ENCODE peak calls at places on chromosomes 2 and 18, in nine cellular contexts. C is A549, W is testis, U is ovary, H is endothelial cell of umbilical vein, A is body of pancreas, J is stomach, F is NB4, M is IMR-90. T is an unnamed sample.

GRCh38 chr18:63586966-63587365 is at the start of gene SERPINB13:
- DNase-seq in J (no peak), H (no peak), U (no peak), C (no peak), W (no peak), M (no peak), A (no peak), F (no peak), T (no peak)

GRCh38 chr2:149040451-149040850 is 2.0 kb downstream of the LYPD6B start:
- DNase-seq in H (peak), J (no peak), M (no peak), F (peak), A (peak), U (no peak), W (peak), C (peak), T (no peak)

GRCh38 chr2:136932700-136933099 is 167.4 kb downstream of the THSD7B start:
- DNase-seq in J (no peak), M (no peak), C (no peak), U (no peak), H (peak), A (no peak), F (peak), W (peak), T (no peak)

GRCh38 chr2:152594792-152595191 is 122.5 kb downstream of the PRPF40A start:
- DNase-seq in W (peak), C (no peak), H (no peak), F (no peak), J (no peak), M (peak), U (no peak), A (no peak), T (peak)

GRCh38 chr2:109317471-109318090 is 188.6 kb downstream of the SH3RF3 start:
- DNase-seq in J (no peak), H (no peak), C (no peak), U (no peak), A (no peak), W (peak), M (peak), F (no peak), T (no peak)

GRCh38 chr2:216492951-216493685 is 5.5 kb upstream of the RPL37A start:
- DNase-seq in U (no peak), H (peak), W (no peak), C (no peak), J (no peak), M (peak), F (peak), A (no peak), T (peak)

GRCh38 chr2:45074713-45075112 is 65.5 kb upstream of the SIX2 start:
- DNase-seq in A (no peak), M (no peak), F (no peak), H (no peak), U (no peak), C (no peak), J (no peak), W (no peak), T (no peak)

GRCh38 chr18:50193796-50194622 is 938 bp downstream of the MYO5B start:
- DNase-seq in A (peak), W (peak), H (no peak), M (no peak), J (peak), C (no peak), F (no peak), U (no peak), T (no peak)

GRCh38 chr2:45651415-45652089 is at the start of gene PRKCE:
- DNase-seq in J (peak), M (no peak), A (peak), W (peak), F (peak), H (peak), C (peak), U (peak), T (peak)

GRCh38 chr2:175729049-175729706 is 272.9 kb downstream of the LNPK start:
- DNase-seq in U (no peak), J (no peak), A (no peak), M (no peak), C (no peak), F (no peak), H (no peak), W (no peak), T (no peak)

GRCh38 chr2:233419626-233420431 is 65.5 kb downstream of the DGKD start:
- DNase-seq in F (no peak), W (peak), C (no peak), A (no peak), U (peak), M (peak), H (no peak), J (peak), T (no peak)

GRCh38 chr2:33034784-33035183 is 88.0 kb downstream of the LTBP1 start:
- DNase-seq in J (no peak), M (no peak), W (no peak), A (peak), U (peak), C (no peak), H (peak), F (no peak), T (peak)

GRCh38 chr2:157874997-157875719 is 972 bp downstream of the ACVR1 start:
- DNase-seq in F (peak), M (peak), C (no peak), J (no peak), H (peak), U (peak), A (peak), W (peak), T (peak)

GRCh38 chr2:237885931-237886701 is 26.7 kb downstream of the RAMP1 start:
- DNase-seq in M (no peak), H (no peak), W (peak), A (no peak), C (no peak), J (no peak), F (no peak), U (peak), T (peak)

GRCh38 chr18:73564073-73564472 is 583.6 kb downstream of the FBXO15 start:
- DNase-seq in J (no peak), C (no peak), H (no peak), F (peak), A (no peak), M (peak), U (no peak), W (no peak), T (no peak)

GRCh38 chr2:2260691-2261268 is 70.3 kb downstream of the MYT1L start:
- DNase-seq in A (no peak), F (no peak), J (no peak), M (no peak), C (no peak), W (no peak), U (no peak), H (no peak), T (no peak)

GRCh38 chr18:78244779-78245178 is 734.8 kb upstream of the SALL3 start:
- DNase-seq in U (no peak), C (no peak), M (no peak), W (no peak), F (no peak), H (no peak), A (no peak), J (no peak), T (no peak)
- TF ChIP-seq POLR2A in U (no peak), C (no peak), M (no peak), W (no peak), F (no peak), H (no peak), A (no peak), J (no peak), T (no peak)

DNA sequence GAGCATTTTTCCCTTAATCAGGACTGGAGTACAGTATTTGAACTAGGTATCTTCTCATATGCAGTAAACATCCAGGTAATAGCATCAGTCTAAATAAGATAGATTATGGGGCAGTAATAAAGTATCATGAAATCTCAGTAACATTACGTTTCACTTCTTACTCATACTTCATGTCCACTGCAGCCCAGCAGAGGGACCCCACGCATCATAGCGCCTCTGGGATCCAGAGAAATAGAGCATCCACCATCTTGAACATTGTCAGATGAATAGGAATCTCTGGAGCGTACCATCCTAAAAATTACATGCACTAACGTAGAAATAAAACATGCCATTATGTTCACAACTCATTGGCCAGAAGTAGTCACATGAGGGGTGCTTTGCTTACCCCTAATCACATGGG is 499.0 kb downstream of the CPS1 start:
- DNase-seq in U (no peak), C (no peak), M (no peak), J (no peak), F (peak), A (no peak), W (peak), H (no peak), T (no peak)
- TF ChIP-seq CTCF in U (no peak), C (peak), M (no peak), J (no peak), F (no peak), A (no peak), W (no peak), H (no peak), T (no peak)

DNA sequence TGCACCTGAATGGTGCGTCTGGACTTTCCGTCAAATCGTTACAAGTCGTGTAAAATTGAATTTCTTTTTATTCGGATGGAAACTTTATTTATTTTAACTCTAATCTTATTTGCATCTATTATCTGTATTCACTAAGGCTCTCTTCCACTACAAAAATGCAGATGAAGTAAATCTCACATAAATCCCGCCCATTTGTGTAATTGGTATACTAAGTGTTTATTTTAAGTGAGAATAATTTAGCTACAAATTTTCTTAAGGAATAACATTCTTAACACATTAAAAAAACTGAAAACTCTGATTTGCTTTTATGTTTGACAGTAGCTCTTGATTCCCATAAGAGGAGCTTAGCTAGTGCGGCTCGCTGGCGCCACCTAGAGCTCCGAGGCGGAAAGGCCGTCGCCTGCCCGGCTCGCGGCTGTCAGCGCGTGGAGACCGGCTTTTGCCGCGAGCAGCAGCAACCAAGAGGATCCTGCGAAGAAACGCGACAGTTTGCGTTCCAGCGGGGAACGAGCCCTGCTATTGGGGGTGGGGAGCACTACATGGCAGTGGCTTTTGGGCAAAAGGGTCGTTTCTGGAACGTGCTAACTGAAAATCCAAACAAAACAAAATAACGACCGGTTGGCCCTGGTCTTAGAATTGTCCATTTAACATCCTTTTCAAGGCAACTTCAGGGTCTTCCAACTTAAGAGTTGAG is 6.7 kb downstream of the SP9 start:
- DNase-seq in U (peak), C (no peak), H (peak), A (peak), M (peak), W (peak), J (peak), F (peak), T (peak)
- TF ChIP-seq POLR2A in U (no peak), C (no peak), H (no peak), A (no peak), M (no peak), W (no peak), J (no peak), F (no peak), T (no peak)

GRCh38 chr2:231696004-231696367 is 12.3 kb upstream of the PTMA start:
- DNase-seq in J (no peak), C (no peak), M (peak), W (peak), H (no peak), U (no peak), A (no peak), F (no peak), T (peak)
- TF ChIP-seq CTCF in J (no peak), C (no peak), M (no peak), W (no peak), H (no peak), U (no peak), A (no peak), F (no peak), T (no peak)

GRCh38 chr2:16200791-16201190 is 260.4 kb downstream of the MYCN start:
- DNase-seq in H (no peak), C (no peak), W (no peak), A (no peak), U (no peak), M (no peak), F (no peak), J (no peak), T (no peak)

GRCh38 chr2:16202643-16203020 is 262.3 kb downstream of the MYCN start:
- DNase-seq in W (no peak), M (no peak), U (no peak), F (no peak), A (no peak), H (no peak), J (no peak), C (no peak), T (no peak)

GRCh38 chr2:16203069-16203468 is 262.7 kb downstream of the MYCN start:
- DNase-seq in M (no peak), W (no peak), H (no peak), A (no peak), C (no peak), U (no peak), F (no peak), J (peak), T (no peak)

GRCh38 chr2:16203691-16204090 is 263.3 kb downstream of the MYCN start:
- DNase-seq in U (no peak), M (no peak), C (no peak), H (no peak), F (no peak), W (no peak), A (no peak), J (no peak), T (no peak)

DNA sequence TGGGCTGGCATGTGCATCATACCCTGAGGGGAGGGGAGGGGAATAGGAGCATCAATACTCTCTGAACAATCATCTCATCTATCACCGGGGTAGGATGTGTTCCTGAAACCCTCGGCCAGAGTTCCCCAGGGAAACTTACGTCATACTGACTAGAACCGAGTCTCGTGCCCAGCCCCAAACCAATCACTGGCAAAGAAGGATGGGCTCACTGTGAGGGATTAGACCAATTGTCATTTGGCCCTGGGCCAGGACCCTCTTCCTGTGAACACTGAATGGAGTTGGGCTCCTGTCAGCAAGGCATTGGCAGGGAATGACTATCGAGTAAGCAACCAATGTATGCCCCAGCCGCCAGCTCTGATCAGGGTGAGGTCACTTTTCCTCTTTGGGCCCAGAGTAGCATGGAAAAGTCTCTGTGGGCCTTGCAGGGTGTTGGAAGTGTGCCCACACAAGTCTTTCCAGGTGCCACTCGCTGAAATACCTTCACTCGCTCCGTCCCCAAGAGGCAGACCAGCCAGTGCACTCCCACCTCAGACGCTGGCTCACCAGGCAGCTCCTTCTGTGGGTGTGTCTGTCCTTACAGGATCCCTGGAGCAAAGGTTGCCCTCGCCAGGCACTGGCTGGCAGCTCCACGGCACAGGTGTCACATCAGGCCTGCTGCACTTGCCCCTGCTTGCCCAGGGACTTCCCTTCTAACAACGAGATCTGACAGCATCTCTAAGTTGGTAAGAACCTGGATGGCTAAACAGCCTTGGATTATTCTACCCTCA is 261.7 kb downstream of the MYCN start:
- DNase-seq in M (no peak), W (no peak), U (no peak), F (peak), A (no peak), C (no peak), H (no peak), J (peak), T (no peak)
- TF ChIP-seq POLR2A in M (no peak), W (no peak), U (no peak), F (no peak), A (no peak), C (no peak), H (no peak), J (no peak), T (no peak)

DNA sequence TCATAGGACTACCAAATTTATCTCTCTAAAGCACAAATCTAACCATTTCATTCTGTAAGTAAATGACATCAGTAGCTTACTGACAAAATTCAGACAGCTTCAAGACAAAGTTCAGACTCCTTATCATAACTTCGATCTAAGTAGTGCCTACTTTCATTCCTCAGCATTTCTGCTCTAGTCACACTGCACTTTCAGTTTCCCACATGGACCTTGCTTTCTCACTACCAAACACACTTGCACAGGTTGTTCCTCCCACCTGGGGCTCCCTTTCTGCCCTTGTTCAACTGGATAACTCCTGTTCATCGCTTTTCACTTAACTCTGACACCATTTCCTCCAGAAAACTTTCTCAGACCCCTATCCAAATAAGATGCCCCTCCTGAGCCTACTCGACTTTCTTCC is 22.1 kb upstream of the CCDC150 start:
- DNase-seq in U (no peak), H (no peak), W (no peak), J (no peak), M (no peak), A (no peak), F (no peak), C (no peak), T (no peak)
- TF ChIP-seq CTCF in U (no peak), H (no peak), W (no peak), J (no peak), M (no peak), A (no peak), F (no peak), C (no peak), T (no peak)

GRCh38 chr2:184598313-184599053 is at the start of gene ZNF804A:
- DNase-seq in C (peak), A (peak), M (peak), F (peak), W (peak), U (peak), H (peak), J (peak), T (no peak)
- TF ChIP-seq POLR2A in C (no peak), A (no peak), M (peak), F (peak), W (no peak), U (no peak), H (no peak), J (no peak), T (no peak)

GRCh38 chr2:197158138-197158537 is 152.4 kb downstream of the ANKRD44 start:
- DNase-seq in U (no peak), C (no peak), H (no peak), F (no peak), M (no peak), W (no peak), J (no peak), A (no peak), T (no peak)

GRCh38 chr2:197149546-197149945 is 161.0 kb downstream of the ANKRD44 start:
- DNase-seq in H (no peak), A (no peak), C (no peak), J (no peak), U (no peak), W (no peak), F (no peak), M (no peak), T (no peak)

GRCh38 chr2:197148401-197148800 is 162.2 kb downstream of the ANKRD44 start:
- DNase-seq in J (no peak), A (no peak), F (no peak), H (no peak), W (no peak), C (no peak), M (no peak), U (no peak), T (no peak)

GRCh38 chr2:197147942-197148341 is 162.6 kb downstream of the ANKRD44 start:
- DNase-seq in A (no peak), F (no peak), U (no peak), J (no peak), M (no peak), H (no peak), C (no peak), W (no peak), T (no peak)

GRCh38 chr2:197152451-197153228 is 157.9 kb downstream of the ANKRD44 start:
- DNase-seq in W (no peak), M (peak), U (no peak), C (no peak), F (peak), H (no peak), J (no peak), A (no peak), T (no peak)
- TF ChIP-seq CTCF in W (no peak), M (peak), U (no peak), C (no peak), F (peak), H (no peak), J (no peak), A (no peak), T (no peak)

T was measured in uterus.